ENCODE peak calls at places on chromosomes 16 and 17, in six cellular contexts. V is coronary artery, G is brain microvascular endothelial cell, D is fibroblast of lung, I is astrocyte of the spinal cord, B is fibroblast of the aortic adventitia. C is an unnamed sample.

GRCh38 chr16:12819126-12820117 is 15.7 kb upstream of the CPPED1 start:
- DNase-seq in V (no peak), G (peak), D (peak), I (peak), B (peak), C (no peak)

GRCh38 chr17:28717578-28718316 is at the start of gene RAB34:
- DNase-seq in V (peak), G (peak), D (peak), I (peak), B (peak), C (peak)

GRCh38 chr16:10594312-10594950 is 14.0 kb upstream of the EMP2 start:
- DNase-seq in V (no peak), G (no peak), D (no peak), I (no peak), B (no peak), C (no peak)

GRCh38 chr16:117381-118365 is 20.8 kb downstream of the NPRL3 start:
- DNase-seq in V (no peak), G (no peak), D (peak), I (no peak), B (peak), C (no peak)

GRCh38 chr16:62363451-62363850 is 327.2 kb upstream of the CDH8 start:
- DNase-seq in V (no peak), G (no peak), D (no peak), I (no peak), B (no peak), C (no peak)

GRCh38 chr17:41873559-41874292 is 8.5 kb upstream of the KLHL11 start:
- DNase-seq in V (no peak), G (no peak), D (no peak), I (no peak), B (no peak), C (peak)

GRCh38 chr17:64778367-64779290 is 116.5 kb upstream of the SMURF2 start:
- DNase-seq in V (no peak), G (no peak), D (peak), I (no peak), B (no peak), C (no peak)

GRCh38 chr17:8900626-8901585 is 33.4 kb upstream of the PIK3R6 start:
- DNase-seq in V (peak), G (no peak), D (no peak), I (no peak), B (no peak), C (no peak)

GRCh38 chr17:39737761-39738567 is at the start of gene GRB7:
- DNase-seq in V (no peak), G (no peak), D (no peak), I (no peak), B (no peak), C (no peak)

GRCh38 chr17:1627219-1627986 is 1.2 kb downstream of the SLC43A2 start:
- DNase-seq in V (peak), G (no peak), D (no peak), I (no peak), B (no peak), C (no peak)

GRCh38 chr16:22126037-22126558 is 33.8 kb downstream of the VWA3A start:
- DNase-seq in V (no peak), G (no peak), D (no peak), I (no peak), B (peak), C (no peak)

GRCh38 chr17:43171761-43172487 is 910 bp downstream of the NBR1 start:
- DNase-seq in V (peak), G (peak), D (peak), I (peak), B (peak), C (peak)

GRCh38 chr17:38579934-38580333 is 25.8 kb downstream of the SRCIN1 start:
- DNase-seq in V (no peak), G (peak), D (peak), I (no peak), B (peak), C (no peak)

GRCh38 chr17:78144146-78144719 is 2.0 kb upstream of the C17orf99 start:
- DNase-seq in V (peak), G (peak), D (peak), I (peak), B (peak), C (peak)

GRCh38 chr17:4579678-4580077 is 4.7 kb upstream of the SMTNL2 start:
- DNase-seq in V (no peak), G (no peak), D (no peak), I (no peak), B (no peak), C (no peak)

GRCh38 chr17:77535892-77536291 is 395.1 kb downstream of the SEC14L1 start:
- DNase-seq in V (peak), G (no peak), D (no peak), I (no peak), B (no peak), C (no peak)

GRCh38 chr17:40458001-40458791 is 14.9 kb downstream of the IGFBP4 start:
- DNase-seq in V (no peak), G (no peak), D (peak), I (peak), B (peak), C (peak)

GRCh38 chr16:49352923-49353322 is 20.7 kb upstream of the C16orf78 start:
- DNase-seq in V (no peak), G (no peak), D (no peak), I (no peak), B (no peak), C (no peak)

GRCh38 chr16:50271148-50272041 is 5.0 kb downstream of the ADCY7 start:
- DNase-seq in V (no peak), G (no peak), D (no peak), I (no peak), B (no peak), C (no peak)

GRCh38 chr17:45782889-45783592 is 1.1 kb upstream of the CRHR1 start:
- DNase-seq in V (no peak), G (no peak), D (no peak), I (no peak), B (no peak), C (no peak)

GRCh38 chr16:11497851-11498289 is 88.8 kb downstream of the LITAF start:
- DNase-seq in V (no peak), G (peak), D (peak), I (peak), B (peak), C (no peak)

GRCh38 chr17:16872836-16873653 is 98.9 kb downstream of the TNFRSF13B start:
- DNase-seq in V (peak), G (no peak), D (no peak), I (no peak), B (no peak), C (no peak)

GRCh38 chr17:48175692-48176450 is 68.3 kb downstream of the SNX11 start:
- DNase-seq in V (no peak), G (peak), D (peak), I (peak), B (peak), C (peak)

GRCh38 chr16:73171380-73171779 is 123.5 kb upstream of the ZFHX3 start:
- DNase-seq in V (no peak), G (no peak), D (peak), I (no peak), B (no peak), C (no peak)

GRCh38 chr17:7897773-7898172 is 9.2 kb downstream of the CHD3 start:
- DNase-seq in V (peak), G (peak), D (peak), I (peak), B (peak), C (no peak)

GRCh38 chr17:58337600-58338453 is 9.2 kb upstream of the TSPOAP1 start:
- DNase-seq in V (peak), G (peak), D (peak), I (peak), B (peak), C (peak)

GRCh38 chr16:83615981-83616380 is 191.8 kb upstream of the HSBP1 start:
- DNase-seq in V (no peak), G (no peak), D (peak), I (no peak), B (no peak), C (no peak)

GRCh38 chr17:16342979-16343378 is 10.3 kb downstream of the CENPV start:
- DNase-seq in V (no peak), G (peak), D (peak), I (peak), B (peak), C (no peak)

GRCh38 chr16:89444151-89444723 is 46.1 kb downstream of the ANKRD11 start:
- DNase-seq in V (no peak), G (no peak), D (no peak), I (no peak), B (no peak), C (no peak)

GRCh38 chr16:79287424-79287917 is 313.1 kb downstream of the MAF start:
- DNase-seq in V (no peak), G (no peak), D (no peak), I (no peak), B (no peak), C (no peak)

GRCh38 chr17:57294629-57295501 is 38.5 kb downstream of the MSI2 start:
- DNase-seq in V (no peak), G (peak), D (peak), I (peak), B (no peak), C (no peak)

GRCh38 chr17:18213666-18214270 is 11.7 kb upstream of the LLGL1 start:
- DNase-seq in V (no peak), G (no peak), D (no peak), I (no peak), B (no peak), C (no peak)

GRCh38 chr17:49851387-49852291 is 3.8 kb upstream of the TAC4 start:
- DNase-seq in V (no peak), G (peak), D (peak), I (peak), B (peak), C (peak)

GRCh38 chr17:19386974-19387920 is at the start of gene MFAP4:
- DNase-seq in V (peak), G (peak), D (peak), I (peak), B (peak), C (peak)

GRCh38 chr16:22001591-22001990 is 675 bp upstream of the PDZD9 start:
- DNase-seq in V (no peak), G (no peak), D (peak), I (peak), B (peak), C (peak)

GRCh38 chr16:67555795-67556212 is 6.5 kb upstream of the CTCF start:
- DNase-seq in V (no peak), G (peak), D (peak), I (peak), B (peak), C (no peak)
- H3K4me3 ChIP-seq in V (no peak), G (no peak), D (no peak), I (no peak), B (no peak), C (no peak)

GRCh38 chr16:64047207-64047606 is 1074.7 kb downstream of the CDH11 start:
- DNase-seq in V (no peak), G (no peak), D (no peak), I (no peak), B (no peak), C (no peak)
- TF ChIP-seq CTCF in V (no peak), G (no peak), D (no peak), I (no peak), B (no peak), C (no peak)

DNA sequence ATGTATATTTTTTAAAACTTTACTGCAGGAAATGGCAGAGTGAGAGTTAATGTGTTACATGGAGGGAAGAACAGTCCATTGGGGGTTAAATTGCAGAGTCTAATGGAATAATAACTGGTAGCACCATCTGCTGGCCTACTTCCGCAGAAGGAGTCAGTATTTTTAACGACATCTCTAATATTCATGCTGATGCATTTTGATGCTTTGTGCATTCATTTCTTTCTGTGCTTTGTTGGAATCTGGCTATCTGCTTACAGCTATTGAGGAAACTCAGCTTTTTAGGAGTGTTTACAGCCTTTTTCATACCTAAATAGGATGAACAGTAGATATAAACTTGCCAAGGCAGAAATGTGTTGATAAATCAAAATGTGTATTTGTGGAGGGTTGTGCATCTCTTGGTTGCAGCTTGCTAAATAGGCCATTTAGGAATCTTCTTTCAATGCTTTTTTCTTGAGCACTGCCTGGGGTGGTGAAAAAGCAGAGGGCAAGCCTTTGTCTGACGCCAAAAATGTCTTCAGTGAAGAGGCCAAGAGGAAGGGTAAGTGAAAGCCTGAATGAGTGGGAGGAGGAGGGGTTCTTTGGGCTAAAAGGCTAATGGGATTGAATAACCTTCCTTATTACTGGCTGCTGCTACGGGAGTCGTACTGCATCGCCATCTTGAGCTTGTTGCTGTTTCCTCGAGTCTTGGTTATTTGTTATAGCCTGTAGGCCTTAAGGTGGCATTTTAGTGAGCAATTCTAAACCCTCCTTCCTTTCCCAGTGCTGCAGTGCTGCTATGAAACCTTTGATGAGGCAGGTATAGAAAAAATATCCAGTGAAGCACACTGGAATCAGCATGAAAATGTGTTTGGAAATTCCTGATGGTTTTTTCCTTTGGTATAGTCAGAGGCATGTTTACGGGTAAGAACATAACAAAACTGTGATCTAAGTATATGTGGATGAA is 153.3 kb downstream of the CHD9 start:
- DNase-seq in V (peak), G (peak), D (peak), I (peak), B (peak), C (peak)
- H3K4me3 ChIP-seq in V (peak), G (peak), D (peak), I (peak), B (peak), C (peak)

DNA sequence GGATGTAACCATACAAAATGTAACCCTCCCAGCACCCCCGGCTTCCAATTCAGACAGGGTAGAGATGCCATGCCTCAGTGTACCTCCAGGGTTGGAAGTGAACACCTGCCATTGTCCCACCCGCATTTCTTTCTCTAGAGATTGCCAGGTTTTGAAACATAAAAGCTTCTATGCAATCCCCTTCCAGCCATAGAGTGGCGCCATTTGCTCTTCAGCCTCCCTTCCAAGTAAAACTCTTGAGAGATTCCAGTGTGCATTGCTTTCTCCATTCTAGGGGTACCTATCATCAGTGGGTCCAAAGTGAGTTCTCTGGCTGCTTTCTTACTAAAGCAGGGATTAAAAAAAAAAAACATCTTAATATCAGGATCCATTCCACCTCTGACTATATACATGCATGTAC is 133.1 kb upstream of the RPL38 start:
- DNase-seq in V (no peak), G (no peak), D (no peak), I (no peak), B (no peak), C (no peak)
- TF ChIP-seq CTCF in V (no peak), G (no peak), D (no peak), I (no peak), B (no peak), C (no peak)

GRCh38 chr16:56936950-56937349 is 5.0 kb downstream of the HERPUD1 start:
- DNase-seq in V (no peak), G (no peak), D (no peak), I (no peak), B (peak), C (no peak)
- H3K4me3 ChIP-seq in V (no peak), G (no peak), D (no peak), I (no peak), B (peak), C (no peak)

DNA sequence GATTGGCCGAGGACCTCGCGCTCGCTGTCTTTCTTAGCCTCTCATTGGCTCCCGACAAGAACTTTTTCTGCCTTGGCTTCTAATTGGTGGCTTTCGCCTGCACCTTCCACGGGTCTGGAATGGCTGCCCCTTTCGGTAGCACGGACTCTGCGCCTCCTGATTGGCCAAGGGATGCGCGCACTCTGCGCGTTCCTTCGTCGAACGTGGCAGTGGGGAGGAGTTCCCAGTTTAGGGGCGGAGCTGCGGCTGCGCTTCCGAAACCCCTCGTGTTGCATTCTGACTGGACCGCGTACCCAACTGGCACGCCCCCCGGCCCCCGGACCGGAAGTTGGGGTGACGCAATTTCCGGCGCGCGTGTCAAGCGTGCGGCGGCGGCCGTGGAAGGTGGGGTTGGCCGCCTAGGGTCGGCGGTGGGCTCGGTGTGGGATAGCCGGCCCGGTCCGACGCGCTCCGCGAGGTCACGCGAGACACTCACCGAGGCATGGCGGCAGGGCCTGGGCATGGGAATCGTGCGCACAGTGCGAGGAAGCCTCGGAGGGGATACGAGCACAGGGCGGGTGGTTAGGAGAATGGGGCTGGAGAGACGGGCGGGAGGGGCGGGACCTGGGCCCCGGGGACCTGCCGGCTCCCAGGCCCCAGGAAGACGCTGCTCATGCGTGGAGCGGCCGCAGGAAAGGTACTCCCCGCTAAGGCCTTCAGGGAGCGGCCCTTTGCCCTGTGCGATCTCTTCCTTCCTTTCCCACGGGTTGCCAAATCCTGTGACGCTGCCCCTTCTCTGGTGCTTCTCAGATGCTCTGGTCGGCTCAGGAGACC is 627 bp upstream of the P4HB start:
- DNase-seq in V (peak), G (peak), D (peak), I (peak), B (peak), C (peak)
- TF ChIP-seq CTCF in V (no peak), G (no peak), D (peak), I (no peak), B (peak), C (no peak)

GRCh38 chr17:61404702-61405046 is 5.0 kb downstream of the TBX2 start:
- DNase-seq in V (no peak), G (no peak), D (no peak), I (no peak), B (no peak), C (no peak)
- H3K4me3 ChIP-seq in V (peak), G (peak), D (peak), I (no peak), B (peak), C (no peak)

DNA sequence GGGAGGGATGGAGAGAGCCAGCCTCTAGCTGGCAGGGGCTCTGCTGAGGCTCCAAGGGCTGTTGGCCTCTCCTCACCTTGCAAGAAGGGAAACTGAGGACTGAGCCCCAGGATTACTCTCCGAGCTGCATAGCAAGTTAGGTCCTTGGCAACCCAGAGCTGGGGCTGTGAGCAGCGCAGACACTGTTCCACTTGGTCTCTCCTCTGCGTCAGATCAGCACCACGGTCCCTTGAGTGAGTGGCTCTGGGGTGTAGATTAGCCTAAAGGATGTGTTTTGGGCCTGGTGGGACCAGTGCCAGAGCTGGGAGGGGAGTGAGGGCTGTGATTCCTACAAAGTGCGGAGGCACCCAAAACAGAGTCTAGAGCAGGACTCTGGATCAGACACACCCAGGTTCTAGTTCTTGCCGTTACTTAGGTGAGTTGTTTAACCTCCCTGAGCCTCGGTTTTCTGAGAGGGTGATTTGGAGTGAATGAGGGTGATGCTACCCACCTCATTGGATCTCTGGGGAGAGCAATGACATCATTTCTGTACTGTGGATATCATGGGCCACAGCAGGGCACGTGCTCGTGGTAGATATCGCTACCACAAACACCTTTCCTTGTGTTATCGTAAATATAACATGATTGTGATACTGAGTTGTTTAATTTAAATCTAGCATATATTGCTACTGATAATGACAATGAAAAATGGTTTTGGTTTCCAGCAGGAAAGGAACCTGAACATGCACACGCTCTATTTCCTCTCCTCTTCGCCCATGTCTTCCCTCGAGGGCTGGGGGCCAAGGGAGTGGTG is 8.1 kb upstream of the FADS6 start:
- DNase-seq in V (no peak), G (no peak), D (no peak), I (no peak), B (no peak), C (no peak)
- TF ChIP-seq CTCF in V (no peak), G (no peak), D (no peak), I (no peak), B (no peak), C (no peak)

GRCh38 chr17:73470369-73470768 is 158.6 kb upstream of the CDC42EP4 start:
- DNase-seq in V (no peak), G (no peak), D (no peak), I (no peak), B (no peak), C (no peak)
- H3K4me3 ChIP-seq in V (no peak), G (no peak), D (no peak), I (no peak), B (no peak), C (no peak)

GRCh38 chr16:85639529-85640253 is 26.6 kb downstream of the GSE1 start:
- DNase-seq in V (no peak), G (no peak), D (no peak), I (no peak), B (no peak), C (no peak)
- TF ChIP-seq CTCF in V (no peak), G (no peak), D (no peak), I (no peak), B (no peak), C (no peak)